ENCODE peak calls at places on chromosomes 12 and 14, in eight cellular contexts. M, S, T, D, Q, G, I and L are unnamed samples.

GRCh38 chr14:103019827-103020226 is 37.5 kb downstream of the CDC42BPB start:
- DNase-seq in M (no peak), S (no peak), T (no peak), D (peak), Q (no peak), G (no peak), I (no peak), L (no peak)

GRCh38 chr14:65720743-65721142 is 308.2 kb downstream of the FUT8 start:
- DNase-seq in M (no peak), S (no peak), T (no peak), D (no peak), Q (no peak), G (no peak), I (no peak), L (no peak)

GRCh38 chr12:2083008-2083407 is 30.2 kb downstream of the CACNA1C start:
- DNase-seq in M (no peak), S (no peak), T (no peak), D (no peak), Q (no peak), G (no peak), I (no peak), L (no peak)

GRCh38 chr12:30823140-30823669 is 68.5 kb upstream of the CAPRIN2 start:
- DNase-seq in M (peak), S (peak), T (no peak), D (peak), Q (no peak), G (no peak), I (no peak), L (no peak)

GRCh38 chr12:122022393-122023338 is 982 bp downstream of the BCL7A start:
- DNase-seq in M (peak), S (no peak), T (no peak), D (no peak), Q (no peak), G (no peak), I (peak), L (no peak)

GRCh38 chr12:12582895-12583303 is 20.2 kb upstream of the DUSP16 start:
- DNase-seq in M (no peak), S (no peak), T (no peak), D (no peak), Q (no peak), G (peak), I (no peak), L (no peak)

GRCh38 chr12:101761347-101761746 is 22.1 kb upstream of the SYCP3 start:
- DNase-seq in M (no peak), S (no peak), T (no peak), D (no peak), Q (no peak), G (no peak), I (no peak), L (no peak)

GRCh38 chr12:85424581-85425348 is 144.7 kb downstream of the ALX1 start:
- DNase-seq in M (no peak), S (no peak), T (no peak), D (peak), Q (no peak), G (no peak), I (peak), L (no peak)

GRCh38 chr14:75025082-75025481 is 22.4 kb downstream of the EIF2B2 start:
- DNase-seq in M (no peak), S (no peak), T (no peak), D (peak), Q (no peak), G (no peak), I (no peak), L (peak)

GRCh38 chr12:63420206-63420644 is 248.1 kb downstream of the DPY19L2 start:
- DNase-seq in M (no peak), S (peak), T (no peak), D (peak), Q (peak), G (peak), I (peak), L (peak)

GRCh38 chr12:88035907-88036289 is 6.7 kb upstream of the C12orf50 start:
- DNase-seq in M (no peak), S (no peak), T (no peak), D (no peak), Q (no peak), G (no peak), I (no peak), L (no peak)

GRCh38 chr12:2291947-2292346 is 239.2 kb downstream of the CACNA1C start:
- DNase-seq in M (no peak), S (no peak), T (no peak), D (no peak), Q (no peak), G (no peak), I (no peak), L (no peak)